ENCODE peak calls at places on chromosomes 1 and 21, in ten cellular contexts. F, R, K, C, M, I, L, P, T and D are unnamed samples.

GRCh38 chr1:46649764-46650163 is 18.4 kb downstream of the ATPAF1 start:
- DNase-seq in C (no peak), F (no peak), K (no peak), I (no peak), R (no peak), L (no peak), M (no peak), P (no peak), T (no peak), D (no peak)

GRCh38 chr1:104172243-104172681 is 422.6 kb downstream of the AMY1C start:
- DNase-seq in M (no peak), K (no peak), R (no peak), F (no peak), P (no peak), T (no peak), C (no peak), L (no peak), I (no peak), D (no peak)

GRCh38 chr1:11525151-11525505 is 46.2 kb downstream of the DISP3 start:
- DNase-seq in C (no peak), F (no peak), K (no peak), M (no peak), T (no peak), I (no peak), L (no peak), R (no peak), P (no peak), D (no peak)

GRCh38 chr1:240466509-240466908 is 145.4 kb downstream of the GREM2 start:
- DNase-seq in R (no peak), T (no peak), L (no peak), P (no peak), F (no peak), I (no peak), M (no peak), C (no peak), K (no peak), D (no peak)

GRCh38 chr1:187009320-187009719 is 180.6 kb downstream of the PLA2G4A start:
- DNase-seq in T (no peak), M (peak), K (no peak), F (no peak), I (no peak), R (no peak), C (no peak), P (no peak), L (no peak), D (no peak)

GRCh38 chr1:68848017-68848416 is 351.1 kb upstream of the DEPDC1 start:
- DNase-seq in P (no peak), C (no peak), L (no peak), F (no peak), I (no peak), T (no peak), K (no peak), M (peak), R (no peak), D (no peak)

GRCh38 chr21:24375201-24375600 is 1232.1 kb downstream of the MRPL39 start:
- DNase-seq in I (peak), C (no peak), F (peak), M (peak), L (no peak), R (no peak), K (no peak), P (no peak), T (no peak), D (no peak)

GRCh38 chr21:28949318-28949717 is 43.4 kb downstream of the LTN1 start:
- DNase-seq in K (no peak), F (no peak), C (no peak), M (no peak), P (no peak), T (no peak), I (no peak), R (no peak), L (no peak), D (no peak)

GRCh38 chr1:42925132-42925769 is 33.4 kb downstream of the SLC2A1 start:
- DNase-seq in C (no peak), F (no peak), I (no peak), L (no peak), R (no peak), P (peak), T (no peak), K (no peak), M (no peak), D (no peak)

GRCh38 chr1:231512147-231512698 is 16.2 kb upstream of the TSNAX start:
- DNase-seq in K (peak), L (no peak), I (no peak), P (peak), R (no peak), C (no peak), T (peak), M (no peak), F (no peak), D (peak)

GRCh38 chr1:218878369-218878768 is 295.3 kb upstream of the LYPLAL1 start:
- DNase-seq in K (peak), C (no peak), F (no peak), T (peak), R (no peak), P (peak), L (no peak), I (no peak), M (no peak), D (peak)

GRCh38 chr1:27999055-27999454 is 39.3 kb downstream of the XKR8 start:
- DNase-seq in R (no peak), L (no peak), F (no peak), P (no peak), T (no peak), K (no peak), I (no peak), C (no peak), M (no peak), D (peak)

GRCh38 chr1:74693473-74693872 is 19.9 kb upstream of the ERICH3 start:
- DNase-seq in P (peak), M (no peak), R (no peak), I (no peak), T (peak), F (no peak), C (no peak), K (no peak), L (no peak), D (peak)

GRCh38 chr1:65762081-65762862 is 30.4 kb upstream of the PDE4B start:
- DNase-seq in I (peak), T (peak), K (no peak), L (no peak), C (no peak), F (no peak), R (no peak), P (peak), M (peak), D (no peak)

GRCh38 chr1:161165742-161166668 is at the start of gene PPOX:
- DNase-seq in M (peak), I (peak), P (peak), K (peak), C (peak), R (peak), T (peak), F (peak), L (peak), D (peak)

GRCh38 chr1:206935491-206936067 is 10.7 kb downstream of the PIGR start:
- DNase-seq in L (no peak), C (peak), R (no peak), K (peak), I (no peak), M (peak), P (no peak), F (peak), T (peak), D (peak)

GRCh38 chr1:59967141-59967697 is 40.6 kb upstream of the CYP2J2 start:
- DNase-seq in M (no peak), T (peak), F (no peak), R (no peak), K (peak), C (no peak), L (no peak), I (no peak), P (no peak), D (peak)

GRCh38 chr1:9689971-9690381 is 38.4 kb downstream of the PIK3CD start:
- DNase-seq in T (no peak), I (no peak), R (peak), F (peak), C (peak), P (peak), K (peak), L (no peak), M (peak), D (no peak)

GRCh38 chr1:99707535-99708142 is 58.8 kb downstream of the FRRS1 start:
- DNase-seq in I (peak), L (peak), C (peak), F (peak), M (peak), K (peak), T (peak), R (peak), P (peak), D (peak)

GRCh38 chr21:32131960-32132359 is 146.9 kb downstream of the MIS18A start:
- DNase-seq in T (peak), C (no peak), K (peak), M (no peak), R (no peak), L (no peak), P (peak), I (no peak), F (no peak), D (peak)

GRCh38 chr1:87404306-87404705 is 75.6 kb downstream of the LMO4 start:
- DNase-seq in T (peak), F (no peak), R (no peak), K (no peak), I (no peak), M (no peak), P (peak), C (no peak), L (no peak), D (no peak)

GRCh38 chr1:49098866-49099265 is 322.2 kb upstream of the BEND5 start:
- DNase-seq in K (no peak), L (no peak), M (no peak), T (no peak), F (no peak), C (no peak), P (no peak), I (no peak), R (no peak), D (no peak)

GRCh38 chr1:232704694-232705680 is 75.1 kb upstream of the SIPA1L2 start:
- DNase-seq in P (peak), F (peak), M (no peak), K (peak), T (peak), C (peak), R (peak), I (no peak), L (peak), D (peak)

GRCh38 chr1:198937231-198938031 is 298.6 kb downstream of the PTPRC start:
- DNase-seq in T (peak), L (peak), M (peak), K (peak), I (peak), C (peak), R (peak), P (peak), F (peak), D (peak)

GRCh38 chr21:29301703-29302102 is 3.0 kb downstream of the BACH1 start:
- DNase-seq in F (no peak), C (no peak), T (no peak), L (no peak), I (no peak), P (no peak), K (no peak), M (no peak), R (no peak), D (no peak)

GRCh38 chr1:205950280-205950679 is 7.0 kb upstream of the SLC26A9 start:
- DNase-seq in L (no peak), F (peak), R (no peak), I (no peak), P (peak), T (peak), C (peak), K (peak), M (no peak), D (peak)

DNA sequence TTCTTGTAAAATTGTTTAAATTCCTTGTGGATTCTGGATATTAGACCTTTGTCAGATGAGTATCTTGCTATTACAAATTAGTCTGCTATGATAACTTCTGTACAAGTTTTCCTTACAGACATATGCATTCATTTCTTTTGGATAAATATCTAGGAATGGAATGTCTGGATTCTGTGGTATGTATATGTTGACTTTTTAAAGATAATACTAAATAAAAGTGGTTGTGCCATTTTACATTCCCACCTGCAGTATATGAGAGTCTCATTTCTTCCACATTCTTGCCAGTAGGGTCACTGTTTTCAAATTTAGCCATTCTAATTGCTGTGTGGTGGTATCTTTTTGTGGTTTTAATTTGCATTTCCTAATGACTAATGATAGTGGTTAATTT is 53.9 kb downstream of the SYDE2 start:
- DNase-seq in R (no peak), M (no peak), L (no peak), T (peak), F (no peak), I (peak), P (peak), C (no peak), K (peak), D (peak)
- TF ChIP-seq CTCF in R (no peak), M (peak), L (no peak), T (peak), F (no peak), I (no peak), P (no peak), C (no peak), K (peak), D (no peak)

DNA sequence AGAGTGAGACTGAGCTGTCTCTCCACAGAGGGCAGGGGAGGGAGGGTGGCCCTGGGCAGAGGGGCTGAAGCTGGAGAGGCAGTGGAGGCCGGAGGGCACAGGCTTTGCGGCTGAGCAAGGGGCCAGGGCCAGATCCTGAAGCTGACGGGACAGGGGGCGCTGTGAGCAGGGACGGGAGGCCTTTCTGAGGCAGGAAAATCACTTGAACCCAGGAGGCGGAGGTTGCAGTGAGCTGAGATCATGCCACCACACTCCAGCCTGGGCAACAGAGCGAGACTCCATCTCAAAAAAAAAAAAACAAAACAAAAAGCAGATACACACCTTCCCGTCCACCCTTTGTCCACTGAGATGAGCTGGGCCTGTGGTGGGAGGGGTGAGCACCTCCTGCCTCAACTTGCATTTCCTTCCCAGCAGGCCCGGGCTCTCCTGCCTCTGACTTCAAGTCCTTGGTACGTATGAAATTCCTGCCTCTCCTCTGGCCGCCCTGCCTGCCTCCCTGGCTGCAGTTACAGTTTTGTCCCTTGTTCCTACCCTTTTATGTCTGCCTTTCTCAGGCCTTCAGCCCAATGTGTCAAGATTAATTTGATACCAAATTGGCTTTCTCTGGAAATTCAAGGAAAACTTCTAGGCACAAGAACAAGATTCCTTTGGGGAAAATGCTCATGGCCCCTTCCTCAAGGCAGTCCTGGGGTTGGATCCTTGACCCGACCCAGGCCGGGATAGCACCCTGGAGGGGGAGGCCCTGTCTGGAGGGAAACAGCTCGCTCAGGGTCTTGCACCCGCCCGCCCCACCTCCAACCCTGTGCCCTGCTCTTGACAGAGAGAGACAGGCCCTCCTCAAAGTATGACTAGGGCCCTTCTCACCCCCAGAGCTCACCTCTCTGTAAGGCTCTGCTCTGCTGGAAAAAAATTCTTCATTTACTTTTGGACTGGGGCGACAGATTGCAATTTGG is 11.2 kb upstream of the ADAMTSL4 start:
- DNase-seq in C (no peak), P (peak), I (no peak), K (peak), M (peak), F (no peak), L (no peak), T (no peak), R (no peak), D (peak)
- H3K4me3 ChIP-seq in C (no peak), P (no peak), I (no peak), K (no peak), M (no peak), F (no peak), L (no peak), T (no peak), R (no peak), D (no peak)

DNA sequence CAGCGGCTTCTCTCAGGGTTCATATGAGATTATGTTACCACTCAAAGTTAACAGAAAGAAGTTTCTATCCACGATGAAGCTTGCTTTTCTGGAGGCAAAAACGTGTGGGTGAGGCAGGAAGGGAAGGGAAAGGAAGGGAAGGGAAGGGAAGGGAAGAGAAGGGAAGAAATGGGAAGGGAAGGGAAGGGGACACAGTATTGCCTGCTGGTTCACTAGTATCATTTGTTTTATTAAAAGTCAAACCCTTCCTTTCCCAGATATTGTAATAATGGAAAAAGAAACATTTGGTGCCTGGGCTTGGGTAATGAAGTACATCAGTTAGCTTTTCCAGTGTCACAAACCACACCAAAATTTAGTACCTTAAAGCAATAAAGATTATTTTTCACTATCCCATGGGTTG is 18.0 kb upstream of the MROH9 start:
- DNase-seq in K (no peak), T (no peak), L (no peak), P (no peak), C (no peak), M (no peak), R (no peak), I (no peak), F (no peak), D (no peak)
- TF ChIP-seq CTCF in K (no peak), T (no peak), L (no peak), P (no peak), C (no peak), M (no peak), R (no peak), I (no peak), F (no peak), D (no peak)

GRCh38 chr1:165381745-165382530 is 25.4 kb upstream of the LMX1A start:
- DNase-seq in M (no peak), C (no peak), I (no peak), L (no peak), T (peak), R (no peak), F (no peak), P (no peak), K (no peak), D (no peak)

GRCh38 chr1:165375623-165376022 is 19.1 kb upstream of the LMX1A start:
- DNase-seq in R (no peak), K (no peak), I (no peak), P (no peak), C (no peak), T (peak), F (no peak), L (no peak), M (peak), D (no peak)

GRCh38 chr1:165371588-165372235 is 15.2 kb upstream of the LMX1A start:
- DNase-seq in R (no peak), L (no peak), F (no peak), T (no peak), M (no peak), C (no peak), K (peak), I (peak), P (no peak), D (no peak)

GRCh38 chr1:165376041-165376810 is 19.7 kb upstream of the LMX1A start:
- DNase-seq in I (no peak), T (peak), R (peak), F (peak), P (peak), C (peak), M (peak), L (peak), K (peak), D (peak)

DNA sequence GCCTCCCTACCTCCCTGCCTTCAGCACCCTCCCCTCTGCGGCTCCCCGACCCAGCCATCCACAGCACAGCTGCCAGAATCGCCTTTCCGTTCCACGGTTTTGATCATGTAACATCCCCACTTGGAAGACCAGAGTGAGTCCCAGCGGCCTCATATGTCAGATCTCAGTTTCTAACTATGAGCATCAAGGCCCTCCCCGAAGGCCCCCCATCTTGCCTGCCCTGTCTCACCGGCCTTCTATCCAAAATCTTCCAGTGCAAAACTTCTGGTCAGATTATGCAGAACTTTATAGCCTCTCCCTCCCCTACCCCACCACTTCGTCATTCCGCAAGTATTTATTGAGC is 20.3 kb upstream of the LMX1A start:
- DNase-seq in T (peak), K (no peak), I (no peak), R (no peak), P (no peak), C (no peak), M (no peak), L (no peak), F (no peak), D (no peak)
- H3K4me3 ChIP-seq in T (peak), K (no peak), I (no peak), R (peak), P (no peak), C (no peak), M (peak), L (peak), F (peak), D (no peak)

GRCh38 chr21:42374457-42374856 is 8.1 kb upstream of the TFF1 start:
- DNase-seq in I (no peak), P (no peak), C (no peak), K (no peak), M (no peak), R (no peak), L (no peak), T (no peak), F (no peak), D (no peak)

GRCh38 chr21:42375141-42375905 is 9.0 kb upstream of the TFF1 start:
- DNase-seq in L (no peak), I (no peak), T (no peak), M (peak), P (no peak), C (no peak), R (no peak), K (no peak), F (no peak), D (no peak)

GRCh38 chr21:42373908-42374455 is 7.6 kb upstream of the TFF1 start:
- DNase-seq in K (no peak), F (no peak), R (no peak), L (no peak), I (no peak), M (no peak), P (no peak), C (no peak), T (no peak), D (no peak)

GRCh38 chr21:42370894-42371654 is 4.7 kb upstream of the TFF1 start:
- DNase-seq in I (no peak), R (no peak), F (no peak), C (no peak), K (no peak), T (no peak), M (no peak), L (no peak), P (no peak), D (no peak)

DNA sequence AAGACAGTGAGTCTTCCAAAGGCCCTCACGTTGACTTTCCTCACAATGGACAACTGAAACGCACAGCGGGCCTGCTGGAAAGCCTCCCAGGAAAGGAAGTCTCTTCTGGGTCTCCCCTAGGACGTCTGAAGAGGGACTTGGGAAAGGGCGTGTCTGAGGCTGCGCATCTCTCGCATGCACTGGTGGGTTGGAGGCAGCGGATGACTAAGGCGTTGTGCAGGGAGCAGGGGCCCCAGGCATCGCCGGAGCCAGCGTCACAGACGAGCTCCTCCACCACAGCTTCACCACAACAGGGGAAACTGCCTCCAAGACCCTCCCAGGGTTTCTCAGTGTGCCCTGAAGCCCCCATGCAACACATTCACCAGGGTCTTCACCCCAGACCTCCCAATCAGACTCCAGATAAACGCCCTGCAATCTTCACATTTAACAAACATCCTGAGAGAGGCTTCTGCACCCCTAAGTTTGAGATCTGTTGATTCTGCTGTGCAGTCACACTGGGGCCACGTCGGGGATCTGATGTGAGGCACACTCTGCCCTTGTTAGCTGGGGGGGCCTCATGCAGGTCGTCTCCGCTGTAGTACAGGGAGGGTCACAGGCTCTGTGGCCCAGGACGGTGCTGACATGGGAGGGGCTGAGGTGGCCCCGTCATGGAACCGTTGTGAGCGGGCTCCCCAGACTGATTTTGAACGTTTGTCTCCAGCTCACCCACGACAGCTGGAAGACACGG is 7.0 kb upstream of the TFF1 start:
- DNase-seq in F (no peak), M (no peak), I (no peak), R (no peak), L (no peak), P (no peak), C (no peak), K (no peak), T (no peak), D (no peak)
- TF ChIP-seq CTCF in F (no peak), M (no peak), I (no peak), R (no peak), L (no peak), P (no peak), C (no peak), K (no peak), T (no peak), D (no peak)